ENCODE peak calls at places on chromosomes 11 and 22, in four cellular contexts. L, O, B and A are unnamed samples.

GRCh38 chr11:19437760-19438159 is 197.0 kb upstream of the E2F8 start:
- DNase-seq in L (peak; percentile 55), O (peak; percentile 94), B (no peak), A (peak; percentile 32)

GRCh38 chr11:62508336-62509058 is 38.1 kb downstream of the AHNAK start:
- DNase-seq in L (peak; percentile 17), O (peak; percentile 64), B (peak; percentile 84), A (peak; percentile 70)

GRCh38 chr11:16512163-16512562 is 155.8 kb upstream of the SOX6 start:
- DNase-seq in L (no peak), O (peak; percentile 7), B (no peak), A (no peak)

GRCh38 chr11:6817668-6818067 is 18.2 kb upstream of the OR6A2 start:
- DNase-seq in L (no peak), O (no peak), B (no peak), A (no peak)

GRCh38 chr11:128848815-128849455 is 18.2 kb downstream of the KCNJ1 start:
- DNase-seq in L (peak; percentile 57), O (no peak), B (peak; percentile 51), A (no peak)

GRCh38 chr22:38137876-38138687 is 27.6 kb upstream of the BAIAP2L2 start:
- DNase-seq in L (no peak), O (no peak), B (no peak), A (no peak)

GRCh38 chr11:36034572-36035331 is 90.9 kb downstream of the LDLRAD3 start:
- DNase-seq in L (peak; percentile 64), O (peak; percentile 33), B (no peak), A (peak; percentile 61)

GRCh38 chr11:36953986-36954385 is 355.9 kb upstream of the RAG2 start:
- DNase-seq in L (no peak), O (peak; percentile 2), B (no peak), A (no peak)

GRCh38 chr11:65300621-65301290 is 13.9 kb upstream of the CDC42EP2 start:
- DNase-seq in L (no peak), O (no peak), B (no peak), A (no peak)

GRCh38 chr22:25148149-25148691 is 51.4 kb upstream of the CRYBB3 start:
- DNase-seq in L (no peak), O (no peak), B (peak; percentile 38), A (no peak)

GRCh38 chr22:21876486-21877176 is 9.2 kb upstream of the MAPK1 start:
- DNase-seq in L (peak; percentile 38), O (no peak), B (no peak), A (no peak)

GRCh38 chr11:117097567-117098268 is 510 bp downstream of the SIK3 start:
- DNase-seq in L (no peak), O (no peak), B (peak; percentile 42), A (no peak)

GRCh38 chr11:64639885-64640284 is 48.9 kb downstream of the SLC22A12 start:
- DNase-seq in L (no peak), O (no peak), B (no peak), A (no peak)

GRCh38 chr11:20450829-20451228 is 63.3 kb downstream of the PRMT3 start:
- DNase-seq in L (no peak), O (peak; percentile 4), B (no peak), A (no peak)

GRCh38 chr22:27881404-27881803 is 37.7 kb downstream of the PITPNB start:
- DNase-seq in L (no peak), O (no peak), B (peak; percentile 30), A (no peak)

GRCh38 chr11:114416441-114416928 is 16.0 kb downstream of the RBM7 start:
- DNase-seq in L (peak; percentile 31), O (peak; percentile 87), B (no peak), A (no peak)

GRCh38 chr11:32890843-32891656 is 1.6 kb upstream of the QSER1 start:
- DNase-seq in L (no peak), O (no peak), B (no peak), A (no peak)

GRCh38 chr11:79708319-79708928 is 267.6 kb upstream of the TENM4 start:
- DNase-seq in L (peak; percentile 52), O (peak; percentile 60), B (no peak), A (no peak)

GRCh38 chr11:96061730-96062524 is 138.0 kb upstream of the MTMR2 start:
- DNase-seq in L (no peak), O (peak; percentile 89), B (no peak), A (no peak)

GRCh38 chr22:44357296-44357961 is 44.7 kb upstream of the SHISAL1 start:
- DNase-seq in L (no peak), O (no peak), B (peak; percentile 2), A (no peak)

GRCh38 chr22:49553076-49553475 is 274.6 kb downstream of the BRD1 start:
- DNase-seq in L (no peak), O (no peak), B (no peak), A (no peak)

GRCh38 chr11:69637956-69638871 is 2.7 kb upstream of the CCND1 start:
- DNase-seq in L (peak; percentile 67), O (peak; percentile 33), B (peak; percentile 52), A (no peak)

GRCh38 chr22:38181453-38182200 is at the start of gene PLA2G6:
- DNase-seq in L (peak; percentile 97), O (peak; percentile 95), B (peak; percentile 99), A (peak; percentile 90)

GRCh38 chr22:22593964-22594656 is 35.0 kb upstream of the PRAME start:
- DNase-seq in L (peak; percentile 39), O (peak; percentile 31), B (no peak), A (no peak)

GRCh38 chr11:94128746-94129504 is at the start of gene PANX1:
- DNase-seq in L (peak; percentile 74), O (peak; percentile 84), B (peak; percentile 82), A (peak; percentile 54)

GRCh38 chr22:37565830-37566229 is 5.5 kb downstream of the CDC42EP1 start:
- DNase-seq in L (no peak), O (no peak), B (no peak), A (no peak)

GRCh38 chr22:32751065-32751739 is 50.3 kb upstream of the TIMP3 start:
- DNase-seq in L (no peak), O (no peak), B (no peak), A (no peak)

GRCh38 chr22:46351767-46352166 is 16.3 kb downstream of the TRMU start:
- DNase-seq in L (no peak), O (no peak), B (no peak), A (no peak)
- H3K36me3 ChIP-seq in L (peaks cover 74% of the 10 kb centered on the region), O (peaks cover 53% of the 10 kb centered on the region), B (peaks cover 96% of the 10 kb centered on the region), A (peaks cover 2% of the 10 kb centered on the region)

GRCh38 chr11:118774032-118774431 is 16.9 kb downstream of the DDX6 start:
- DNase-seq in L (no peak), O (no peak), B (no peak), A (no peak)
- H3K36me3 ChIP-seq in L (peaks cover 35% of the 10 kb centered on the region), O (peaks cover 10% of the 10 kb centered on the region), B (peaks cover 55% of the 10 kb centered on the region), A (no peaks in the 10 kb centered on the region)

DNA sequence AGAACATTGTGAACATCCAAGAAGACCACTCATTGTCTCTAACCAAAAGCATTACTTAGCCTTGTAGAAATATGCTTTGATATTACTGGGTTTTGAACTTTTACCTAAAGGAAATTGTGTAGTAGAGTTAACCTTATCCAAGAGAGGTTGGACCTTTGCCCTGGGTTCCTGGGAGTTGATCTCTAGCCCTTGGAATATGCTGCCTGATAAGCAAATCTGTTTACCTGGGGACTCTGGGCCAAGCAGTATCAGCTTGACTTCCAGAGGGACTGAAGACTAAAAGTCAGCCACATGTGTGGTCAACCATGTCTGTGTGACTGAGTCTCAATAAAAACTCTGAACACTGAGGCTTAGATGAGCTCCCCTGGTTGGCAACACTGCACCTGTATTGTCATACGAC is 44.1 kb upstream of the CWF19L2 start:
- DNase-seq in L (no peak), O (no peak), B (no peak), A (no peak)
- H3K36me3 ChIP-seq in L (peaks cover 11% of the 10 kb centered on the region), O (peaks cover 3% of the 10 kb centered on the region), B (peaks cover 43% of the 10 kb centered on the region), A (peaks cover 2% of the 10 kb centered on the region)

GRCh38 chr11:102332611-102332994 is 14.4 kb upstream of the BIRC2 start:
- DNase-seq in L (no peak), O (no peak), B (no peak), A (no peak)
- H3K36me3 ChIP-seq in L (no peaks in the 10 kb centered on the region), O (no peaks in the 10 kb centered on the region), B (peaks cover 50% of the 10 kb centered on the region), A (no peaks in the 10 kb centered on the region)